ENCODE peak calls at places on chromosomes 16 and 17, in eight cellular contexts. One of them, this sample, is unnamed.

GRCh38 chr16:68711421-68712139 is 25.5 kb upstream of the CDH1 start:
- DNase-seq in BJ: no peak
- DNase-seq in left lung: peak
- DNase-seq in nephron progenitor cell: no peak
- DNase-seq in cardiac fibroblast: no peak
- DNase-seq in suprapubic skin: no peak
- DNase-seq in lower lobe of right lung: peak
- DNase-seq in cardiac muscle cell: no peak
- DNase-seq in this sample: no peak

GRCh38 chr17:60284709-60285108 is 107.2 kb downstream of the USP32 start:
- DNase-seq in BJ: no peak
- DNase-seq in left lung: no peak
- DNase-seq in nephron progenitor cell: no peak
- DNase-seq in cardiac fibroblast: no peak
- DNase-seq in suprapubic skin: no peak
- DNase-seq in lower lobe of right lung: no peak
- DNase-seq in cardiac muscle cell: no peak
- DNase-seq in this sample: no peak

GRCh38 chr17:2595736-2596135 is 2.3 kb downstream of the PAFAH1B1 start:
- DNase-seq in BJ: no peak
- DNase-seq in left lung: no peak
- DNase-seq in nephron progenitor cell: no peak
- DNase-seq in cardiac fibroblast: peak
- DNase-seq in suprapubic skin: no peak
- DNase-seq in lower lobe of right lung: no peak
- DNase-seq in cardiac muscle cell: peak
- DNase-seq in this sample: no peak

GRCh38 chr17:14204546-14204945 is 32.1 kb downstream of the CDRT15 start:
- DNase-seq in BJ: no peak
- DNase-seq in left lung: no peak
- DNase-seq in nephron progenitor cell: no peak
- DNase-seq in cardiac fibroblast: no peak
- DNase-seq in suprapubic skin: no peak
- DNase-seq in lower lobe of right lung: no peak
- DNase-seq in cardiac muscle cell: no peak
- DNase-seq in this sample: no peak

GRCh38 chr16:3094289-3095027 is 4.6 kb downstream of the ZSCAN10 start:
- DNase-seq in BJ: no peak
- DNase-seq in left lung: no peak
- DNase-seq in nephron progenitor cell: no peak
- DNase-seq in cardiac fibroblast: peak
- DNase-seq in suprapubic skin: no peak
- DNase-seq in lower lobe of right lung: no peak
- DNase-seq in cardiac muscle cell: peak
- DNase-seq in this sample: no peak

GRCh38 chr16:74451951-74452758 is 30.9 kb upstream of the CLEC18B start:
- DNase-seq in BJ: no peak
- DNase-seq in left lung: no peak
- DNase-seq in nephron progenitor cell: peak
- DNase-seq in cardiac fibroblast: peak
- DNase-seq in suprapubic skin: no peak
- DNase-seq in lower lobe of right lung: no peak
- DNase-seq in cardiac muscle cell: no peak
- DNase-seq in this sample: no peak

GRCh38 chr16:10250137-10250850 is 68.1 kb upstream of the GRIN2A start:
- DNase-seq in BJ: no peak
- DNase-seq in left lung: no peak
- DNase-seq in nephron progenitor cell: no peak
- DNase-seq in cardiac fibroblast: no peak
- DNase-seq in suprapubic skin: no peak
- DNase-seq in lower lobe of right lung: no peak
- DNase-seq in cardiac muscle cell: no peak
- DNase-seq in this sample: no peak

GRCh38 chr17:17778308-17779014 is 58.3 kb downstream of the SREBF1 start:
- DNase-seq in BJ: no peak
- DNase-seq in left lung: peak
- DNase-seq in nephron progenitor cell: no peak
- DNase-seq in cardiac fibroblast: peak
- DNase-seq in suprapubic skin: no peak
- DNase-seq in lower lobe of right lung: no peak
- DNase-seq in cardiac muscle cell: peak
- DNase-seq in this sample: no peak

GRCh38 chr17:58120195-58120822 is 27.9 kb upstream of the OR4D1 start:
- DNase-seq in BJ: no peak
- DNase-seq in left lung: no peak
- DNase-seq in nephron progenitor cell: peak
- DNase-seq in cardiac fibroblast: peak
- DNase-seq in suprapubic skin: no peak
- DNase-seq in lower lobe of right lung: no peak
- DNase-seq in cardiac muscle cell: peak
- DNase-seq in this sample: no peak

GRCh38 chr16:14500791-14501190 is 129.3 kb downstream of the PARN start:
- DNase-seq in BJ: no peak
- DNase-seq in left lung: no peak
- DNase-seq in nephron progenitor cell: no peak
- DNase-seq in cardiac fibroblast: peak
- DNase-seq in suprapubic skin: no peak
- DNase-seq in lower lobe of right lung: no peak
- DNase-seq in cardiac muscle cell: no peak
- DNase-seq in this sample: no peak

GRCh38 chr16:31386157-31386984 is 6.8 kb upstream of the ITGAD start:
- DNase-seq in BJ: no peak
- DNase-seq in left lung: no peak
- DNase-seq in nephron progenitor cell: no peak
- DNase-seq in cardiac fibroblast: peak
- DNase-seq in suprapubic skin: no peak
- DNase-seq in lower lobe of right lung: no peak
- DNase-seq in cardiac muscle cell: peak
- DNase-seq in this sample: no peak

GRCh38 chr16:25024900-25025299 is 9.7 kb upstream of the ARHGAP17 start:
- DNase-seq in BJ: no peak
- DNase-seq in left lung: no peak
- DNase-seq in nephron progenitor cell: no peak
- DNase-seq in cardiac fibroblast: no peak
- DNase-seq in suprapubic skin: no peak
- DNase-seq in lower lobe of right lung: no peak
- DNase-seq in cardiac muscle cell: no peak
- DNase-seq in this sample: no peak

GRCh38 chr16:23506606-23506994 is 3.7 kb downstream of the GGA2 start:
- DNase-seq in BJ: no peak
- DNase-seq in left lung: no peak
- DNase-seq in nephron progenitor cell: no peak
- DNase-seq in cardiac fibroblast: no peak
- DNase-seq in suprapubic skin: no peak
- DNase-seq in lower lobe of right lung: no peak
- DNase-seq in cardiac muscle cell: no peak
- DNase-seq in this sample: no peak

GRCh38 chr16:23505180-23505665 is 5.1 kb downstream of the GGA2 start:
- DNase-seq in BJ: no peak
- DNase-seq in left lung: no peak
- DNase-seq in nephron progenitor cell: no peak
- DNase-seq in cardiac fibroblast: no peak
- DNase-seq in suprapubic skin: no peak
- DNase-seq in lower lobe of right lung: no peak
- DNase-seq in cardiac muscle cell: no peak
- DNase-seq in this sample: no peak

GRCh38 chr16:23504453-23505179 is 5.7 kb downstream of the GGA2 start:
- DNase-seq in BJ: peak
- DNase-seq in left lung: peak
- DNase-seq in nephron progenitor cell: no peak
- DNase-seq in cardiac fibroblast: peak
- DNase-seq in suprapubic skin: peak
- DNase-seq in lower lobe of right lung: peak
- DNase-seq in cardiac muscle cell: peak
- DNase-seq in this sample: peak

GRCh38 chr16:23504076-23504452 is 6.2 kb downstream of the GGA2 start:
- DNase-seq in BJ: peak
- DNase-seq in left lung: peak
- DNase-seq in nephron progenitor cell: no peak
- DNase-seq in cardiac fibroblast: peak
- DNase-seq in suprapubic skin: peak
- DNase-seq in lower lobe of right lung: peak
- DNase-seq in cardiac muscle cell: peak
- DNase-seq in this sample: no peak

GRCh38 chr16:23505942-23506605 is 4.2 kb downstream of the GGA2 start:
- DNase-seq in BJ: no peak
- DNase-seq in left lung: no peak
- DNase-seq in nephron progenitor cell: no peak
- DNase-seq in cardiac fibroblast: peak
- DNase-seq in suprapubic skin: no peak
- DNase-seq in lower lobe of right lung: no peak
- DNase-seq in cardiac muscle cell: no peak
- DNase-seq in this sample: no peak
- TF ChIP-seq CTCF in BJ: no peak
- TF ChIP-seq CTCF in left lung: no peak
- TF ChIP-seq CTCF in nephron progenitor cell: no peak
- TF ChIP-seq CTCF in cardiac fibroblast: no peak
- TF ChIP-seq CTCF in suprapubic skin: no peak
- TF ChIP-seq CTCF in lower lobe of right lung: no peak
- TF ChIP-seq CTCF in cardiac muscle cell: peak
- TF ChIP-seq CTCF in this sample: no peak

GRCh38 chr16:67406628-67407027 is 9.6 kb downstream of the ZDHHC1 start:
- DNase-seq in BJ: peak
- DNase-seq in left lung: no peak
- DNase-seq in nephron progenitor cell: no peak
- DNase-seq in cardiac fibroblast: peak
- DNase-seq in suprapubic skin: no peak
- DNase-seq in lower lobe of right lung: no peak
- DNase-seq in cardiac muscle cell: peak
- DNase-seq in this sample: no peak

GRCh38 chr16:67406111-67406593 is 10.1 kb downstream of the ZDHHC1 start:
- DNase-seq in BJ: no peak
- DNase-seq in left lung: no peak
- DNase-seq in nephron progenitor cell: no peak
- DNase-seq in cardiac fibroblast: no peak
- DNase-seq in suprapubic skin: peak
- DNase-seq in lower lobe of right lung: no peak
- DNase-seq in cardiac muscle cell: peak
- DNase-seq in this sample: no peak

GRCh38 chr16:67407176-67407787 is 9.0 kb downstream of the ZDHHC1 start:
- DNase-seq in BJ: no peak
- DNase-seq in left lung: no peak
- DNase-seq in nephron progenitor cell: no peak
- DNase-seq in cardiac fibroblast: peak
- DNase-seq in suprapubic skin: no peak
- DNase-seq in lower lobe of right lung: no peak
- DNase-seq in cardiac muscle cell: no peak
- DNase-seq in this sample: no peak

GRCh38 chr16:67409631-67410030 is 6.6 kb downstream of the ZDHHC1 start:
- DNase-seq in BJ: no peak
- DNase-seq in left lung: no peak
- DNase-seq in nephron progenitor cell: no peak
- DNase-seq in cardiac fibroblast: no peak
- DNase-seq in suprapubic skin: no peak
- DNase-seq in lower lobe of right lung: no peak
- DNase-seq in cardiac muscle cell: no peak
- DNase-seq in this sample: no peak

GRCh38 chr16:67407788-67408452 is 8.4 kb downstream of the ZDHHC1 start:
- DNase-seq in BJ: no peak
- DNase-seq in left lung: no peak
- DNase-seq in nephron progenitor cell: no peak
- DNase-seq in cardiac fibroblast: no peak
- DNase-seq in suprapubic skin: no peak
- DNase-seq in lower lobe of right lung: no peak
- DNase-seq in cardiac muscle cell: no peak
- DNase-seq in this sample: no peak
- TF ChIP-seq CTCF in BJ: no peak
- TF ChIP-seq CTCF in left lung: no peak
- TF ChIP-seq CTCF in nephron progenitor cell: no peak
- TF ChIP-seq CTCF in cardiac fibroblast: peak
- TF ChIP-seq CTCF in suprapubic skin: no peak
- TF ChIP-seq CTCF in lower lobe of right lung: no peak
- TF ChIP-seq CTCF in cardiac muscle cell: no peak
- TF ChIP-seq CTCF in this sample: no peak

GRCh38 chr16:85557083-85557975 is 55.8 kb upstream of the GSE1 start:
- DNase-seq in BJ: no peak
- DNase-seq in left lung: no peak
- DNase-seq in nephron progenitor cell: no peak
- DNase-seq in cardiac fibroblast: no peak
- DNase-seq in suprapubic skin: no peak
- DNase-seq in lower lobe of right lung: no peak
- DNase-seq in cardiac muscle cell: no peak
- DNase-seq in this sample: no peak
- TF ChIP-seq CTCF in BJ: peak
- TF ChIP-seq CTCF in left lung: no peak
- TF ChIP-seq CTCF in nephron progenitor cell: no peak
- TF ChIP-seq CTCF in cardiac fibroblast: no peak
- TF ChIP-seq CTCF in suprapubic skin: no peak
- TF ChIP-seq CTCF in lower lobe of right lung: no peak
- TF ChIP-seq CTCF in cardiac muscle cell: peak
- TF ChIP-seq CTCF in this sample: no peak

GRCh38 chr16:11880047-11880446 is 28.7 kb upstream of the RSL1D1 start:
- DNase-seq in BJ: no peak
- DNase-seq in left lung: no peak
- DNase-seq in nephron progenitor cell: no peak
- DNase-seq in cardiac fibroblast: no peak
- DNase-seq in suprapubic skin: no peak
- DNase-seq in lower lobe of right lung: no peak
- DNase-seq in cardiac muscle cell: no peak
- DNase-seq in this sample: no peak

GRCh38 chr16:11886881-11887280 is 28.9 kb downstream of the GSPT1 start:
- DNase-seq in BJ: no peak
- DNase-seq in left lung: no peak
- DNase-seq in nephron progenitor cell: no peak
- DNase-seq in cardiac fibroblast: no peak
- DNase-seq in suprapubic skin: no peak
- DNase-seq in lower lobe of right lung: no peak
- DNase-seq in cardiac muscle cell: no peak
- DNase-seq in this sample: no peak

GRCh38 chr16:11884035-11884434 is 31.7 kb downstream of the GSPT1 start:
- DNase-seq in BJ: no peak
- DNase-seq in left lung: no peak
- DNase-seq in nephron progenitor cell: no peak
- DNase-seq in cardiac fibroblast: no peak
- DNase-seq in suprapubic skin: no peak
- DNase-seq in lower lobe of right lung: no peak
- DNase-seq in cardiac muscle cell: no peak
- DNase-seq in this sample: no peak
- TF ChIP-seq CTCF in BJ: no peak
- TF ChIP-seq CTCF in left lung: no peak
- TF ChIP-seq CTCF in nephron progenitor cell: no peak
- TF ChIP-seq CTCF in cardiac fibroblast: no peak
- TF ChIP-seq CTCF in suprapubic skin: no peak
- TF ChIP-seq CTCF in lower lobe of right lung: no peak
- TF ChIP-seq CTCF in cardiac muscle cell: no peak
- TF ChIP-seq CTCF in this sample: no peak

This sample was measured in omental fat pad.